ENCODE peak calls at places on chromosomes 4 and X, in six cellular contexts. J is naive thymus-derived CD8-positive, alpha-beta T cell; R is epithelial cell of esophagus; O is ascending aorta; E is stimulated activated CD4-positive, alpha-beta T cell treated with anti-CD3 and anti-CD28 coated beads, Interleukin-2, amount 100 ng/mL, for 48 hours; T is Right ventricle myocardium superior. B is an unnamed sample.

GRCh38 chr4:65623509-65623908 is 46.8 kb downstream of the EPHA5 start:
- DNase-seq in J (no peak), O (no peak), T (no peak), E (no peak), R (peak), B (no peak)

GRCh38 chrX:24231169-24231568 is 81.6 kb downstream of the ZFX start:
- DNase-seq in R (peak), J (no peak), T (no peak), E (no peak), O (no peak), B (no peak)

GRCh38 chr4:149964001-149964400 is 114.2 kb upstream of the DCLK2 start:
- DNase-seq in O (no peak), J (no peak), R (peak), E (no peak), T (no peak), B (no peak)

GRCh38 chrX:107440692-107441091 is 8.8 kb upstream of the FRMPD3 start:
- DNase-seq in R (no peak), E (no peak), T (no peak), J (no peak), O (no peak), B (no peak)

GRCh38 chr4:106707776-106708603 is 328.1 kb downstream of the DKK2 start:
- DNase-seq in R (peak), T (no peak), E (no peak), O (peak), J (no peak), B (no peak)

GRCh38 chr4:55336138-55337034 is 9.7 kb upstream of the SRD5A3 start:
- DNase-seq in O (no peak), R (no peak), E (no peak), J (no peak), T (no peak), B (no peak)

GRCh38 chr4:84965558-84966381 is 720 bp downstream of the WDFY3 start:
- DNase-seq in R (peak), J (no peak), O (peak), T (peak), E (no peak), B (no peak)

GRCh38 chr4:71553605-71554004 is 214.8 kb downstream of the SLC4A4 start:
- DNase-seq in O (no peak), R (peak), E (no peak), J (no peak), T (no peak), B (no peak)

GRCh38 chrX:96707829-96708228 is 23.2 kb downstream of the DIAPH2 start:
- DNase-seq in O (no peak), T (no peak), E (no peak), R (no peak), J (no peak), B (no peak)

GRCh38 chr4:110970642-110971041 is 347.8 kb upstream of the PITX2 start:
- DNase-seq in T (no peak), R (peak), E (no peak), O (no peak), J (no peak), B (no peak)

GRCh38 chrX:36957425-36958328 is 50.5 kb upstream of the FAM47C start:
- DNase-seq in O (no peak), J (no peak), E (no peak), R (peak), T (no peak), B (no peak)

GRCh38 chrX:132406106-132406505 is 82.7 kb downstream of the MBNL3 start:
- DNase-seq in J (no peak), T (no peak), R (no peak), O (no peak), E (no peak), B (no peak)

GRCh38 chr4:101211146-101211553 is 136.2 kb downstream of the PPP3CA start:
- DNase-seq in E (no peak), J (no peak), R (peak), T (no peak), O (no peak), B (no peak)

GRCh38 chr4:136861081-136861480 is 671.2 kb downstream of the PCDH18 start:
- DNase-seq in T (no peak), J (no peak), E (no peak), O (no peak), R (no peak), B (no peak)

GRCh38 chr4:3123201-3123671 is 48.8 kb downstream of the HTT start:
- DNase-seq in E (no peak), J (no peak), O (no peak), R (peak), T (no peak), B (no peak)

GRCh38 chr4:104677122-104677521 is 182.4 kb upstream of the CXXC4 start:
- DNase-seq in O (no peak), E (no peak), J (no peak), T (no peak), R (peak), B (no peak)

GRCh38 chrX:118975831-118976598 is 1.6 kb downstream of the LONRF3 start:
- DNase-seq in T (peak), O (peak), J (peak), R (no peak), E (peak), B (no peak)

GRCh38 chrX:130170752-130171445 is 863 bp upstream of the RAB33A start:
- DNase-seq in R (peak), J (peak), T (peak), O (peak), E (peak), B (no peak)

GRCh38 chr4:41360214-41360910 is 103.6 kb downstream of the UCHL1 start:
- DNase-seq in O (peak), T (peak), J (no peak), E (no peak), R (peak), B (no peak)

GRCh38 chr4:4456351-4456750 is 69.4 kb downstream of the NSG1 start:
- DNase-seq in T (no peak), O (no peak), E (no peak), J (no peak), R (peak), B (no peak)

GRCh38 chr4:122073615-122074014 is 78.5 kb upstream of the BLTP1 start:
- DNase-seq in J (no peak), O (no peak), R (no peak), T (no peak), E (no peak), B (no peak)

GRCh38 chr4:3812211-3812934 is 46.2 kb downstream of the ADRA2C start:
- DNase-seq in O (no peak), R (no peak), J (no peak), E (no peak), T (no peak), B (no peak)

GRCh38 chrX:126658447-126658846 is 105.8 kb upstream of the DCAF12L1 start:
- DNase-seq in R (peak), T (no peak), J (no peak), O (no peak), E (no peak), B (no peak)

B was measured in GM18507.